ENCODE peak calls at places on chromosomes 12 and 14, in five cellular contexts. J is IMR-90, C is trophoblast cell, P is mesenchymal stem cell, I is H9. T is an unnamed sample. For H3K4me1, the result is how much of the 10 kb centered on the place peaks cover.

GRCh38 chr12:97650242-97650641 is 187.6 kb downstream of the RMST start:
- DNase-seq in C (no peak), I (no peak), P (peak), J (no peak), T (no peak)

GRCh38 chr12:107478881-107479280 is 206.7 kb upstream of the PWP1 start:
- DNase-seq in I (no peak), C (no peak), P (no peak), J (peak), T (no peak)

GRCh38 chr12:58206876-58207275 is 265.5 kb downstream of the ATP23 start:
- DNase-seq in P (no peak), J (no peak), I (no peak), C (no peak), T (no peak)

GRCh38 chr12:110582286-110583136 is 607 bp downstream of the PPTC7 start:
- DNase-seq in I (peak), J (peak), P (peak), C (peak), T (peak)

GRCh38 chr12:103827800-103828440 is 13.1 kb downstream of the NT5DC3 start:
- DNase-seq in J (no peak), I (no peak), P (no peak), C (no peak), T (no peak)

GRCh38 chr12:81078469-81079196 is 754 bp downstream of the ACSS3 start:
- DNase-seq in I (no peak), J (peak), P (peak), C (no peak), T (no peak)

GRCh38 chr14:43872752-43873655 is 634.1 kb downstream of the FSCB start:
- DNase-seq in I (peak), C (no peak), P (no peak), J (no peak), T (no peak)

GRCh38 chr14:90342327-90342726 is 10.6 kb upstream of the NRDE2 start:
- DNase-seq in J (no peak), C (no peak), P (no peak), I (no peak), T (no peak)

GRCh38 chr12:106246891-106247730 is 709 bp downstream of the CKAP4 start:
- DNase-seq in C (peak), I (no peak), P (peak), J (peak), T (peak)

GRCh38 chr14:96126339-96126770 is 78.3 kb upstream of the BDKRB2 start:
- DNase-seq in C (no peak), J (peak), P (peak), I (no peak), T (no peak)

GRCh38 chr12:15701721-15702156 is 87.4 kb downstream of the EPS8 start:
- DNase-seq in I (no peak), J (peak), P (peak), C (no peak), T (no peak)

GRCh38 chr14:98840076-98840475 is 431.9 kb downstream of the BCL11B start:
- DNase-seq in C (no peak), J (no peak), I (peak), P (no peak), T (no peak)

GRCh38 chr14:100589071-100589759 is 2.0 kb upstream of the BEGAIN start:
- DNase-seq in C (no peak), P (no peak), J (no peak), I (no peak), T (no peak)

GRCh38 chr12:63308701-63309100 is 157.7 kb upstream of the AVPR1A start:
- DNase-seq in C (no peak), J (no peak), P (no peak), I (no peak), T (no peak)

DNA sequence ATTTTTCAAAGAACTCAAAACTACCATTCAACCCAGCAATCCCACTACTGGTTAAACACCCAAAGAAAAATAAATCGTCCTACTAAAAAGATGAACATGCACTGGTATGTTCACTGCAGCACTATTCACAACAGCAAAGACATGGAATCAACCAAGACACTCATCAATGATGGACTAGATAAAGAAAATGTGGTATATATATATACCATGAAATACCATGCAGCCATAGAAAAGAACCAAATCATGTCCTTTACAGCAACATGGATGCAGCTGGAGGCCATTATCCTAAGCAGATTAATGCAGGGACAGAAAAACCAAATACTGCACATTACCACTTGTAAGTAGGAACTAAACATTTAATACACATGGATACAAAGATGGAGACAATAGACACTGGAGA is 3.8 kb upstream of the ANO6 start:
- DNase-seq in J (no peak), C (no peak), P (no peak), I (no peak), T (no peak)
- H3K4me1 ChIP-seq in J (under half), C (under half), P (under half), I (under half), T (under half)

GRCh38 chr14:73729015-73729330 is 14.8 kb upstream of the PNMA1 start:
- DNase-seq in P (no peak), C (no peak), J (no peak), I (no peak), T (no peak)

GRCh38 chr14:73727181-73727580 is 13.0 kb upstream of the PNMA1 start:
- DNase-seq in P (no peak), C (no peak), I (no peak), J (no peak), T (no peak)

GRCh38 chr14:73726025-73726961 is 12.1 kb upstream of the PNMA1 start:
- DNase-seq in I (no peak), J (no peak), C (no peak), P (no peak), T (no peak)

GRCh38 chr14:73729556-73730265 is 15.5 kb upstream of the PNMA1 start:
- DNase-seq in I (no peak), J (no peak), P (no peak), C (no peak), T (no peak)

DNA sequence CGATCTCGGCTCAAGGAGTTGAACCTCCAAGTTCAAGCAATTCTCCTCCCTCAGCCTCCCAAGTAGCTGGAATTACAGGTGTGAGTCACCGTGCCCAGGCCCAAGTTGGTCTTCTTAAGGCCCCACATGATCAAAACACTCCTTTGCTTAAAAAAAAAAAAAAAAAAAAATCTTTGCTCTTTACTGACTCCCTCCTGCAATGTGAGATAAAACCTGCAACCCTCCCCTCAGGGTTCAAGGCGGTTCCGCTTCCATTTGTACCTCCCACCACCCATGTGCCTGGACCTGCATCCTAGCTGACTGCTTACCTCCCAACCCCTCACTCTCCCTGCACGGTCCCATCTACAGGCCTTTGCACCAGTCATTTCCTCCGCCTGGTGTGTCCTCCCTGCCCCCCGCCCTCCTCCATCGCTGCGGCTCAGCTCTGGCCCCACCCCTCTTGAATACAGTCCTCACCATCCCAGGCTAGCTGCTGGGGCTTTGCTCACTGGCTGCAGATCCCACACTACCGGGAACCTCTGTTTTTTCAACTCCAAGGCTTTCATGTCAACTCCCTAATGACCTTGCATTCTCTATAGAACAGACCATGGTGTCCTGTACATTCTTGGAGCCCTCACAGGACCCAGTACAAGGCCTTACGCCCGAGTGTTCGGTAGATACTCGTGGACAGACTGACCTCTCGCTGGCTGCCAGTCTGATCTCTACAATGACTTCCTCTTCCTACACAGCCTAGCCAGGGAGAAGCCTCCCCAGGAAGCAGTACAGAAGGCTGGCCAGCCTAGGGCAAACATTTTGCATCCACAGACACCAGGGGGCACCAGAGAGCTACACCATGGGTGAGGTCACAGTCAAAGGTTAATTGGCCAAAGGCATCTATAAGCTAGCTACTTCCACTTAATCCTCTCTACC is 14.2 kb upstream of the PNMA1 start:
- DNase-seq in P (peak), I (peak), J (peak), C (peak), T (peak)
- H3K23ac ChIP-seq in P (no peak), I (no peak), J (no peak), C (no peak), T (no peak)

GRCh38 chr14:62532186-62532585 is 513.1 kb downstream of the KCNH5 start:
- DNase-seq in P (peak), I (no peak), C (no peak), J (peak), T (no peak)
- H3K14ac ChIP-seq in P (no peak), I (no peak), C (no peak), J (no peak), T (no peak)

GRCh38 chr12:53066594-53066978 is 12.6 kb downstream of the SPRYD3 start:
- DNase-seq in J (no peak), P (no peak), I (no peak), C (peak), T (no peak)
- H3K4me1 ChIP-seq in J (under half), P (under half), I (under half), C (under half), T (under half)

GRCh38 chr14:58904771-58905170 is 267.0 kb downstream of the DACT1 start:
- DNase-seq in P (no peak), J (no peak), I (no peak), C (no peak), T (no peak)
- H3K23ac ChIP-seq in P (no peak), J (no peak), I (no peak), C (no peak), T (no peak)

T was measured in neuronal stem cell.